ENCODE peak calls at places on chromosomes 12 and 14, in ten cellular contexts. J, G, F, E, V, W, Y, B, U and P are unnamed samples. For H3K27me3, the result is how much of the 10 kb centered on the place peaks cover.

GRCh38 chr14:91144425-91145145 is 30.7 kb downstream of the DGLUCY start:
- DNase-seq in J (peak), G (no peak), F (peak), E (no peak), V (no peak), W (peak), Y (no peak), B (peak), U (no peak), P (peak)

GRCh38 chr12:111780166-111780565 is 13.4 kb downstream of the ALDH2 start:
- DNase-seq in J (no peak), G (peak), F (no peak), E (no peak), V (no peak), W (no peak), Y (no peak), B (no peak), U (no peak), P (no peak)

GRCh38 chr12:62291888-62292760 is 31.9 kb downstream of the USP15 start:
- DNase-seq in J (no peak), G (no peak), F (peak), E (no peak), V (no peak), W (no peak), Y (no peak), B (peak), U (no peak), P (no peak)

GRCh38 chr12:92955997-92956663 is 27.0 kb upstream of the EEA1 start:
- DNase-seq in J (no peak), G (no peak), F (peak), E (no peak), V (no peak), W (peak), Y (no peak), B (no peak), U (no peak), P (peak)

GRCh38 chr12:4506870-4507269 is 31.8 kb upstream of the RAD51AP1 start:
- DNase-seq in J (no peak), G (no peak), F (peak), E (no peak), V (no peak), W (peak), Y (no peak), B (peak), U (no peak), P (peak)

GRCh38 chr12:64010069-64010686 is 165.7 kb downstream of the SRGAP1 start:
- DNase-seq in J (no peak), G (no peak), F (peak), E (no peak), V (no peak), W (peak), Y (no peak), B (peak), U (no peak), P (peak)

GRCh38 chr12:30828686-30829085 is 73.9 kb upstream of the CAPRIN2 start:
- DNase-seq in J (no peak), G (no peak), F (peak), E (no peak), V (no peak), W (no peak), Y (no peak), B (peak), U (no peak), P (no peak)

GRCh38 chr12:68324531-68324930 is 7.6 kb downstream of the MDM1 start:
- DNase-seq in J (no peak), G (no peak), F (no peak), E (no peak), V (no peak), W (no peak), Y (no peak), B (no peak), U (no peak), P (no peak)

GRCh38 chr14:20811994-20812393 is 9.3 kb upstream of the RNASE1 start:
- DNase-seq in J (no peak), G (peak), F (no peak), E (no peak), V (no peak), W (no peak), Y (no peak), B (no peak), U (no peak), P (no peak)

GRCh38 chr12:21566223-21566906 is 38.3 kb downstream of the GYS2 start:
- DNase-seq in J (no peak), G (no peak), F (no peak), E (no peak), V (no peak), W (no peak), Y (no peak), B (no peak), U (no peak), P (no peak)

GRCh38 chr12:16349132-16349463 is 1.7 kb downstream of the MGST1 start:
- DNase-seq in J (peak), G (peak), F (peak), E (no peak), V (no peak), W (peak), Y (no peak), B (peak), U (peak), P (peak)

GRCh38 chr12:103737881-103738280 is 103.2 kb downstream of the NT5DC3 start:
- DNase-seq in J (no peak), G (no peak), F (no peak), E (no peak), V (no peak), W (no peak), Y (no peak), B (no peak), U (no peak), P (no peak)

GRCh38 chr14:91367173-91368171 is 50.1 kb downstream of the CCDC88C start:
- DNase-seq in J (no peak), G (no peak), F (peak), E (no peak), V (no peak), W (no peak), Y (no peak), B (peak), U (peak), P (peak)

GRCh38 chr14:98059106-98059505 is 1212.9 kb downstream of the BCL11B start:
- DNase-seq in J (no peak), G (no peak), F (no peak), E (no peak), V (no peak), W (no peak), Y (no peak), B (no peak), U (no peak), P (no peak)

GRCh38 chr12:24478254-24478653 is 470.6 kb downstream of the BCAT1 start:
- DNase-seq in J (no peak), G (no peak), F (peak), E (no peak), V (no peak), W (no peak), Y (no peak), B (no peak), U (no peak), P (no peak)

GRCh38 chr12:59874781-59875180 is 279.0 kb downstream of the SLC16A7 start:
- DNase-seq in J (no peak), G (no peak), F (no peak), E (peak), V (no peak), W (no peak), Y (no peak), B (no peak), U (peak), P (peak)

GRCh38 chr14:105685003-105685402 is 158.6 kb downstream of the TMEM121 start:
- DNase-seq in J (no peak), G (no peak), F (no peak), E (no peak), V (no peak), W (no peak), Y (no peak), B (no peak), U (no peak), P (no peak)

GRCh38 chr12:46383654-46384450 is 11.3 kb upstream of the SLC38A2 start:
- DNase-seq in J (no peak), G (peak), F (peak), E (no peak), V (peak), W (peak), Y (peak), B (peak), U (peak), P (peak)

GRCh38 chr12:69351462-69352236 is 3.5 kb downstream of the LYZ start:
- DNase-seq in J (no peak), G (no peak), F (no peak), E (no peak), V (no peak), W (no peak), Y (no peak), B (no peak), U (no peak), P (no peak)

GRCh38 chr12:118188690-118189371 is 52.9 kb downstream of the PEBP1 start:
- DNase-seq in J (no peak), G (peak), F (peak), E (no peak), V (no peak), W (peak), Y (no peak), B (no peak), U (no peak), P (peak)

GRCh38 chr12:13489246-13489645 is 292.7 kb downstream of the EMP1 start:
- DNase-seq in J (no peak), G (no peak), F (no peak), E (no peak), V (no peak), W (no peak), Y (no peak), B (no peak), U (no peak), P (no peak)

GRCh38 chr12:27213304-27213703 is 30.8 kb upstream of the STK38L start:
- DNase-seq in J (no peak), G (no peak), F (no peak), E (no peak), V (no peak), W (no peak), Y (no peak), B (no peak), U (no peak), P (no peak)

GRCh38 chr12:125981610-125982253 is 916.5 kb downstream of the AACS start:
- DNase-seq in J (no peak), G (no peak), F (no peak), E (no peak), V (no peak), W (no peak), Y (no peak), B (no peak), U (no peak), P (no peak)

DNA sequence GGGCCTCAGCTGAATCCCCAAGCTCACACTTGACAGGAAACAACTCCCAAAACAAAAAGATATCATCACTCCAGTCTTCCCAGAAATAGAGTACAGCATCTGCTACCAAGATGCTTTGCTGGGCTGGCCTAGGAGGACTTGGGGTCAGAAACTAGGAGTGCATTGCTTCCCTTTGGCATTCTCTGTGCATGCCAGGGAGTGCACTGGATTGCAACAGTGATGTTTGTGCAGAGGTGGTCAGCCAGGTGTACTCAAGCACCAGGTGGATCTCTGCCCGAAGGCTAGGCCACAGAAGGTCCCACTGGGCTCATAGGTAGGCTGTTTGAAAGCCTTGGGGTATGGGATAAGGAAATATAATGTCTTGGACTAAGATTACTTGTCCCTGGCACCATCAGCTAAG is 51.1 kb downstream of the RAB35 start:
- DNase-seq in J (no peak), G (no peak), F (no peak), E (no peak), V (no peak), W (no peak), Y (no peak), B (no peak), U (no peak), P (no peak)
- H3K27me3 ChIP-seq in J (under half), G (under half), F (under half), E (under half), V (under half), W (under half), Y (under half), B (under half), U (under half), P (under half)

GRCh38 chr14:103056322-103057027 is 874 bp downstream of the CDC42BPB start:
- DNase-seq in J (peak), G (peak), F (peak), E (no peak), V (no peak), W (peak), Y (no peak), B (peak), U (peak), P (peak)
- H3K9ac ChIP-seq in J (peak), G (peak), F (peak), E (peak), V (peak), W (peak), Y (peak), B (peak), U (peak), P (peak)

GRCh38 chr14:104602933-104603325 is 1.6 kb downstream of the TMEM179 start:
- DNase-seq in J (no peak), G (no peak), F (no peak), E (no peak), V (no peak), W (no peak), Y (no peak), B (no peak), U (no peak), P (no peak)
- H3K27me3 ChIP-seq in J (under half), G (under half), F (under half), E (under half), V (under half), W (half or more), Y (under half), B (half or more), U (under half), P (under half)

DNA sequence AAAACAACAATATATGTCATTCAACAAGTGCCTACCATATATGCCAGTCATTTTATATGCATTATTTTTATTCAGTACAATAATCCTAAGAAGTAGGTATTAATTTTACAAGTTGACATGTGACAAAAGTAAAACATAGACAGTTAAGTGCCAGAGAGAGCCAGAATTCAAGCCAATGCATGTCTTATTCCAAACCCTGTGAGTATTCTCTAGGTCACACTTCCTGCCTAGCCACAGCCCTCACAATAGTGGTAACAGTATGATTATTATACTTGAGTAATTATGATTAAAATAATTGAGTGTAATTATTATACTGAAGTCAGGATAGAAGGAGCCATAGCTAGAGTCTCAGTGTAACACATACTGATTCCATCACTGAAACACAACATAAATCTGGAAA is 52.2 kb downstream of the KIF21A start:
- DNase-seq in J (no peak), G (no peak), F (no peak), E (no peak), V (no peak), W (no peak), Y (no peak), B (no peak), U (no peak), P (no peak)
- H3K9ac ChIP-seq in J (no peak), G (no peak), F (no peak), E (no peak), V (no peak), W (no peak), Y (no peak), B (no peak), U (no peak), P (no peak)

DNA sequence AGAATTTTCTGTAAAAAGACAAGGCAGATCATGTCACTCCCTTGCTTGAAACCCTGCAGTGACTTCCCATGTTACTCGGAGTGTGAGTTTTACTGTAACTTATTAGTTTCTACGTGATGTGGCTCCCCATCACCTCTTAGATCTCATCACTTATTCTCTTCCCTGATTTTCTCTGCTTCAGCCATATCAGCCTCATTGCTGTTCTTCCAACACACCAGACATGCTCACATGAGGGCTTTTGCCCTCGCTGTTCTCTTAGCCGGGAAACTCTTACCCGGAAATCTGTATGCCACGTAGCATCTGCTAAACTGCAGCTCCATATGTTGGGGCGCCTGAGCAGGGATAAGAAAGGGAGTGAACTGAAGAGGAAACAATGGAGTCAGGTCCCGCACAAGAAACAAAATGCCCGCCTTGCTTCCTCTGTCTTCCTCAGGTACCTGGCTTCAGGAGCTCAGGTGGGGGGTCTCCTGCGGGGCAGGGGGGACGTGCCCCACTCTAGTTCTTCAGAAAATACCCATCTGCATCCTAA is 16.6 kb downstream of the SMUG1 start:
- DNase-seq in J (no peak), G (no peak), F (no peak), E (no peak), V (no peak), W (no peak), Y (no peak), B (no peak), U (no peak), P (no peak)
- H3K27me3 ChIP-seq in J (half or more), G (under half), F (half or more), E (under half), V (under half), W (under half), Y (under half), B (under half), U (under half), P (under half)

DNA sequence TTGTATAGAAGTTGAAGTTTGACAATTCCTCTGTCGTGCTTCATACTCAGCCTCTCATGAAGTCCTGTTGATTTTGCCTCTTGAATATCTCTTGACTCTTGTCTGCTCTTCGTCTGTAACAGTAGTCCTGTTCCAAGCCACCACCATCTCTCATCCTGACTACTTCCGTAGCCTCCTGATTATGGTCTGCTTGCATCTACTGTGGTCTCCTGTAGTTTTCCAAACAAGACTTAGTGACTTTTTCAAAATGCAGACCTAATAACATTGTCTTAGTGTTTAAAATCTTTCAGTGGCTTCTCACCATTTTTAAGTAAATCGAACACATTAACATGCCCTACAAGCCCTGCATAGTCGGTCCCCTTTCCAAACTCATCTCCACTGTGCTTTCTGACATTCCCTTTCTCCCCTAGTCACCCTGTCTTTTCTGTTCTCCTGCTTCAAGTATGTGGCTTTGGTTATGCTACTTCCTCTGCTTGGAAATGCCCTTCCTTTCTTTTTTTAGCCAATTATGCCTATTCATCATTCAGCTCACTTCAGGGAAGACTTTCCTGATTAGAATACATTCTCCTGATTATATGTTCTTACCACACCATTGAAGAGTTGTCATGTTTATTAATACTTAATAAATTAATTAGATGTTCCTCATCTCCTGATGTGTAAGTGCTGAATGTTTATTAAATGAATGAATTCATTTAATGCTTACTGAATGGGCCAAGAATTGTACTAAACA is 2.0 kb downstream of the SCYL2 start:
- DNase-seq in J (no peak), G (no peak), F (peak), E (no peak), V (no peak), W (peak), Y (no peak), B (peak), U (peak), P (peak)
- H3K9ac ChIP-seq in J (peak), G (peak), F (peak), E (peak), V (no peak), W (peak), Y (peak), B (no peak), U (peak), P (peak)

GRCh38 chr14:74241611-74242005 is 2.4 kb downstream of the VSX2 start:
- DNase-seq in J (no peak), G (no peak), F (no peak), E (no peak), V (no peak), W (no peak), Y (no peak), B (no peak), U (no peak), P (peak)

GRCh38 chr14:74240794-74241610 is 1.8 kb downstream of the VSX2 start:
- DNase-seq in J (peak), G (no peak), F (no peak), E (no peak), V (no peak), W (peak), Y (no peak), B (no peak), U (peak), P (peak)

GRCh38 chr14:74238974-74239847 is at the start of gene VSX2:
- DNase-seq in J (peak), G (no peak), F (no peak), E (no peak), V (no peak), W (no peak), Y (no peak), B (no peak), U (peak), P (no peak)

GRCh38 chr14:74242055-74243042 is 3.1 kb downstream of the VSX2 start:
- DNase-seq in J (peak), G (no peak), F (no peak), E (no peak), V (no peak), W (no peak), Y (no peak), B (no peak), U (no peak), P (peak)

GRCh38 chr14:74239848-74240793 is 872 bp downstream of the VSX2 start:
- DNase-seq in J (peak), G (no peak), F (no peak), E (no peak), V (no peak), W (peak), Y (no peak), B (no peak), U (peak), P (no peak)
- H3K27me3 ChIP-seq in J (half or more), G (half or more), F (half or more), E (half or more), V (under half), W (half or more), Y (under half), B (under half), U (half or more), P (half or more)

DNA sequence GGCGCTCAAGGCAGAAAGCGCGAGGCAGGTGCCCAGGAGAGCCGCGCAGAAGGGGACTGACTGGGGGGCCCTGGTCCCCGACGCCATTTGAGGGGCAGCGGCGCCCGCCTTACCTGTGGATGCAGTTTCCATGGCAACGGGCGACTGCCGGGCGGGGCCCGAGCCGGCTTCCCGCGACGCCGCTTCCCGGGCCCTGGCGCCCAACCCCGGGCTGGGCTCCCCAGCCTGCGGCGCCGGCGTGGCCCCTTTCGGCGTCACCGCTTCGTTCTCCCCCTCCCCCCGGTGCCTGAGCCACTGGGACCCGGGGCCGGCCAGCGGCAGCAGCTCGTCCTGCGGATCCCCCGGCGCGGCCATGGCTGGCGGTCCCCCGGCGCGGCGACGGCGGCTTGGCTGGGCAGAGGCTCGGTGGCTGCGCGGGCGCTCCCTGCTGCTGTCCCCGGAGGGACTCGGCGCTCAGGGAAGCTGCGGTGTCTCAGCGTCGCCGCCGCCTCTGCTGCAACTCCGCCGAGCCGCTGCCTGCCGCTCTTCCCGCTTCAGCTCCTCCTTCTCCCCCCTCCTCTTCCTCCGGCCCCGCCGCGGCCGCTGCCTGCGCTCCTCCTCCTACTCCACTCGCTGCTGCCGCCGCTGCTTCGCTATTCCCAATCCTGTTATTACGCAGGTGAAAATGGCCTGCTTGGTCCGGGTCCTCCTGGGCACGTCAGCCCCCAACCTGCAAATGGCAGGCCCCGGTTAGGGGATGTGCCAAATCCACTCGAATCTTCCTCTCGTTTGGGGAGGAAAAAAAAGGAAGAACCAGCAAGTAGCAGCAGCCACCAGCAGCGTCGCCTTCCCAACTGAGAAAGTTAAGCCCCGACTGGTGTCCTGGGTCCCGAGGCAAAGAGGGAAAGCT is at the start of gene RTN1:
- DNase-seq in J (peak), G (peak), F (peak), E (peak), V (peak), W (peak), Y (no peak), B (peak), U (peak), P (peak)
- H3K9ac ChIP-seq in J (no peak), G (no peak), F (peak), E (peak), V (peak), W (peak), Y (no peak), B (no peak), U (peak), P (no peak)